ENCODE peak calls at places on chromosome 14, in six cellular contexts. One of them, this sample, is unnamed.

GRCh38 chr14:63857467-63858030 is 4.7 kb downstream of the SYNE2 start:
- DNase-seq in NT2/D1: no peak
- DNase-seq in activated T-cell treated with anti-CD3 and anti-CD28 coated beads, Interleukin-2, amount 50 U/mL, for 72 hours: peak; percentile 30
- DNase-seq in H7: no peak
- DNase-seq in GM10248: no peak
- DNase-seq in pons: no peak
- DNase-seq in this sample: peak; percentile 16

GRCh38 chr14:104393898-104394605 is 185.5 kb upstream of the C14orf180 start:
- DNase-seq in pons: no peak
- DNase-seq in H7: peak; percentile 27
- DNase-seq in GM10248: no peak
- DNase-seq in NT2/D1: no peak
- DNase-seq in activated T-cell treated with anti-CD3 and anti-CD28 coated beads, Interleukin-2, amount 50 U/mL, for 72 hours: peak; percentile 56
- DNase-seq in this sample: no peak

GRCh38 chr14:57704796-57705195 is 161.1 kb downstream of the SLC35F4 start:
- DNase-seq in pons: no peak
- DNase-seq in GM10248: no peak
- DNase-seq in NT2/D1: no peak
- DNase-seq in H7: no peak
- DNase-seq in activated T-cell treated with anti-CD3 and anti-CD28 coated beads, Interleukin-2, amount 50 U/mL, for 72 hours: no peak
- DNase-seq in this sample: no peak

GRCh38 chr14:68214431-68214830 is 394.9 kb downstream of the RAD51B start:
- DNase-seq in GM10248: no peak
- DNase-seq in NT2/D1: no peak
- DNase-seq in pons: no peak
- DNase-seq in activated T-cell treated with anti-CD3 and anti-CD28 coated beads, Interleukin-2, amount 50 U/mL, for 72 hours: no peak
- DNase-seq in H7: no peak
- DNase-seq in this sample: no peak

GRCh38 chr14:76844223-76844622 is 18.0 kb downstream of the LRRC74A start:
- DNase-seq in GM10248: no peak
- DNase-seq in pons: peak; percentile 67
- DNase-seq in activated T-cell treated with anti-CD3 and anti-CD28 coated beads, Interleukin-2, amount 50 U/mL, for 72 hours: peak; percentile 66
- DNase-seq in NT2/D1: no peak
- DNase-seq in H7: peak; percentile 63
- DNase-seq in this sample: peak; percentile 14

GRCh38 chr14:70660967-70661871 is 19.5 kb downstream of the TTC9 start:
- DNase-seq in NT2/D1: no peak
- DNase-seq in GM10248: no peak
- DNase-seq in pons: no peak
- DNase-seq in H7: no peak
- DNase-seq in activated T-cell treated with anti-CD3 and anti-CD28 coated beads, Interleukin-2, amount 50 U/mL, for 72 hours: peak; percentile 56
- DNase-seq in this sample: peak; percentile 23

GRCh38 chr14:32150392-32150791 is 51.5 kb upstream of the RNU6-7 start:
- DNase-seq in NT2/D1: no peak
- DNase-seq in GM10248: no peak
- DNase-seq in H7: no peak
- DNase-seq in pons: no peak
- DNase-seq in activated T-cell treated with anti-CD3 and anti-CD28 coated beads, Interleukin-2, amount 50 U/mL, for 72 hours: no peak
- DNase-seq in this sample: no peak

GRCh38 chr14:104342435-104343293 is 204.3 kb downstream of the KIF26A start:
- DNase-seq in activated T-cell treated with anti-CD3 and anti-CD28 coated beads, Interleukin-2, amount 50 U/mL, for 72 hours: no peak
- DNase-seq in pons: no peak
- DNase-seq in GM10248: no peak
- DNase-seq in NT2/D1: no peak
- DNase-seq in H7: peak; percentile 86
- DNase-seq in this sample: no peak

GRCh38 chr14:74109369-74109768 is 24.6 kb downstream of the LIN52 start:
- DNase-seq in pons: no peak
- DNase-seq in H7: no peak
- DNase-seq in NT2/D1: no peak
- DNase-seq in activated T-cell treated with anti-CD3 and anti-CD28 coated beads, Interleukin-2, amount 50 U/mL, for 72 hours: no peak
- DNase-seq in GM10248: no peak
- DNase-seq in this sample: no peak

GRCh38 chr14:79562158-79562557 is 649.1 kb downstream of the DIO2 start:
- DNase-seq in NT2/D1: no peak
- DNase-seq in activated T-cell treated with anti-CD3 and anti-CD28 coated beads, Interleukin-2, amount 50 U/mL, for 72 hours: no peak
- DNase-seq in H7: no peak
- DNase-seq in pons: no peak
- DNase-seq in GM10248: no peak
- DNase-seq in this sample: no peak

GRCh38 chr14:93132472-93133065 is 16.8 kb upstream of the ITPK1 start:
- DNase-seq in pons: peak; percentile 61
- DNase-seq in NT2/D1: no peak
- DNase-seq in activated T-cell treated with anti-CD3 and anti-CD28 coated beads, Interleukin-2, amount 50 U/mL, for 72 hours: peak; percentile 14
- DNase-seq in H7: peak; percentile 74
- DNase-seq in GM10248: no peak
- DNase-seq in this sample: peak; percentile 37

GRCh38 chr14:84029720-84030119 is 1500.2 kb upstream of the FLRT2 start:
- DNase-seq in GM10248: no peak
- DNase-seq in H7: no peak
- DNase-seq in activated T-cell treated with anti-CD3 and anti-CD28 coated beads, Interleukin-2, amount 50 U/mL, for 72 hours: no peak
- DNase-seq in pons: no peak
- DNase-seq in NT2/D1: no peak
- DNase-seq in this sample: peak; percentile 15

GRCh38 chr14:105201928-105202513 is 20.9 kb upstream of the NUDT14 start:
- DNase-seq in H7: no peak
- DNase-seq in pons: no peak
- DNase-seq in NT2/D1: no peak
- DNase-seq in GM10248: peak; percentile 69
- DNase-seq in activated T-cell treated with anti-CD3 and anti-CD28 coated beads, Interleukin-2, amount 50 U/mL, for 72 hours: peak; percentile 47
- DNase-seq in this sample: no peak

GRCh38 chr14:74411671-74412070 is 14.3 kb downstream of the SYNDIG1L start:
- DNase-seq in NT2/D1: no peak
- DNase-seq in H7: peak; percentile 24
- DNase-seq in activated T-cell treated with anti-CD3 and anti-CD28 coated beads, Interleukin-2, amount 50 U/mL, for 72 hours: no peak
- DNase-seq in pons: no peak
- DNase-seq in GM10248: no peak
- DNase-seq in this sample: no peak

GRCh38 chr14:69654109-69654508 is 42.7 kb downstream of the SUSD6 start:
- DNase-seq in pons: no peak
- DNase-seq in H7: no peak
- DNase-seq in GM10248: no peak
- DNase-seq in NT2/D1: no peak
- DNase-seq in activated T-cell treated with anti-CD3 and anti-CD28 coated beads, Interleukin-2, amount 50 U/mL, for 72 hours: no peak
- DNase-seq in this sample: no peak

GRCh38 chr14:70020350-70021170 is 141.3 kb downstream of the SMOC1 start:
- DNase-seq in NT2/D1: no peak
- DNase-seq in pons: peak; percentile 46
- DNase-seq in H7: peak; percentile 42
- DNase-seq in activated T-cell treated with anti-CD3 and anti-CD28 coated beads, Interleukin-2, amount 50 U/mL, for 72 hours: no peak
- DNase-seq in GM10248: no peak
- DNase-seq in this sample: no peak